ENCODE peak calls at places on chromosome 19, in ten cellular contexts. M is psoas muscle, W is colonic mucosa, P is neural progenitor cell, Z is astrocyte of the cerebellum, J is IMR-90, Q is mucosa of descending colon, T is thoracic aorta, R is AG10803, B is GM12865. O is an unnamed sample.

GRCh38 chr19:9878511-9879196 is 43.5 kb downstream of the PIN1 start:
- DNase-seq in Z (no peak), B (peak), J (no peak), M (no peak), W (no peak), R (no peak), T (no peak), P (no peak), Q (no peak), O (no peak)

GRCh38 chr19:19817357-19817756 is 4.2 kb downstream of the ZNF506 start:
- DNase-seq in Q (no peak), R (no peak), T (no peak), J (no peak), Z (no peak), B (no peak), P (no peak), M (no peak), W (no peak), O (no peak)

GRCh38 chr19:55647732-55648656 is at the start of gene CCDC106:
- DNase-seq in J (peak), T (no peak), P (peak), B (peak), W (peak), Q (peak), M (peak), Z (no peak), R (peak), O (no peak)

GRCh38 chr19:14632286-14632685 is 42.4 kb downstream of the ADGRE3 start:
- DNase-seq in Z (no peak), P (no peak), Q (peak), M (no peak), R (no peak), T (no peak), B (peak), J (peak), W (peak), O (peak)

GRCh38 chr19:17720487-17720839 is 1.2 kb downstream of the MAP1S start:
- DNase-seq in B (no peak), P (no peak), T (no peak), M (no peak), W (no peak), J (no peak), R (no peak), Q (no peak), Z (no peak), O (no peak)

GRCh38 chr19:57800696-57801095 is 14.0 kb downstream of the ZNF552 start:
- DNase-seq in Q (no peak), M (no peak), B (no peak), Z (no peak), W (no peak), P (peak), T (no peak), R (no peak), J (no peak), O (no peak)

GRCh38 chr19:18649371-18650047 is 12.7 kb downstream of the KLHL26 start:
- DNase-seq in W (peak), R (peak), M (peak), B (no peak), P (peak), J (peak), T (no peak), Q (peak), Z (peak), O (no peak)

GRCh38 chr19:17205237-17206140 is 9.7 kb upstream of the USE1 start:
- DNase-seq in P (peak), Q (peak), R (peak), T (no peak), M (peak), B (peak), Z (peak), J (peak), W (peak), O (peak)

GRCh38 chr19:39196320-39196719 is 444 bp upstream of the NCCRP1 start:
- DNase-seq in R (no peak), J (no peak), M (no peak), T (no peak), B (no peak), Z (no peak), W (no peak), Q (no peak), P (peak), O (no peak)

GRCh38 chr19:27745978-27746542 is 1466.9 kb downstream of the UQCRFS1 start:
- DNase-seq in W (peak), R (no peak), Z (no peak), B (no peak), P (no peak), M (no peak), Q (no peak), T (no peak), J (no peak), O (no peak)

GRCh38 chr19:11209892-11210655 is 12.7 kb upstream of the KANK2 start:
- DNase-seq in B (no peak), Z (no peak), R (no peak), W (no peak), M (peak), T (no peak), J (no peak), P (no peak), Q (no peak), O (no peak)

GRCh38 chr19:57672466-57672865 is 3.7 kb downstream of the ZSCAN4 start:
- DNase-seq in P (no peak), R (no peak), Z (no peak), T (no peak), B (no peak), W (no peak), J (no peak), Q (no peak), M (no peak), O (no peak)

GRCh38 chr19:10554760-10555612 is 10.8 kb downstream of the KRI1 start:
- DNase-seq in R (no peak), W (no peak), Z (no peak), T (no peak), M (peak), J (no peak), B (no peak), Q (no peak), P (no peak), O (no peak)

GRCh38 chr19:35055715-35056179 is 14.2 kb downstream of the HPN start:
- DNase-seq in P (peak), T (no peak), W (no peak), B (peak), M (no peak), J (no peak), Q (no peak), Z (no peak), R (no peak), O (no peak)

GRCh38 chr19:51688665-51689571 is 4.2 kb upstream of the SPACA6 start:
- DNase-seq in R (peak), P (peak), B (no peak), W (peak), T (peak), Q (peak), M (peak), Z (peak), J (peak), O (peak)

GRCh38 chr19:13098291-13099072 is 4.2 kb downstream of the LYL1 start:
- DNase-seq in J (no peak), R (peak), B (no peak), T (no peak), P (peak), Z (no peak), W (peak), M (no peak), Q (peak), O (peak)

GRCh38 chr19:51690359-51691121 is 2.6 kb upstream of the SPACA6 start:
- DNase-seq in J (peak), R (peak), M (peak), P (peak), T (no peak), B (no peak), Z (no peak), Q (peak), W (peak), O (no peak)

GRCh38 chr19:51325161-51325979 is 13.9 kb downstream of the IGLON5 start:
- DNase-seq in B (no peak), W (no peak), R (no peak), M (no peak), J (no peak), P (no peak), Z (no peak), Q (no peak), T (no peak), O (no peak)

GRCh38 chr19:35069706-35070105 is 28.2 kb downstream of the HPN start:
- DNase-seq in W (no peak), B (no peak), R (peak), M (no peak), Z (no peak), J (peak), P (no peak), T (no peak), Q (no peak), O (no peak)

GRCh38 chr19:13765395-13766094 is 1.2 kb downstream of the MRI1 start:
- DNase-seq in Z (no peak), Q (no peak), R (no peak), T (no peak), P (no peak), M (no peak), W (no peak), B (no peak), J (no peak), O (no peak)

GRCh38 chr19:19591133-19591825 is 27.2 kb downstream of the PBX4 start:
- DNase-seq in W (no peak), R (peak), M (no peak), B (peak), J (peak), T (no peak), Q (peak), P (peak), Z (peak), O (peak)

GRCh38 chr19:42254850-42255765 is at the start of gene ERF:
- DNase-seq in R (peak), W (peak), B (peak), P (peak), T (peak), M (peak), Z (peak), Q (peak), J (peak), O (no peak)

GRCh38 chr19:19385131-19385899 is 20.2 kb upstream of the GATAD2A start:
- DNase-seq in W (peak), Z (peak), J (peak), P (peak), Q (peak), T (peak), R (peak), M (peak), B (peak), O (peak)

GRCh38 chr19:33424181-33424580 is 50.7 kb downstream of the CEBPG start:
- DNase-seq in J (no peak), Q (no peak), Z (no peak), T (no peak), R (no peak), M (no peak), P (no peak), W (no peak), B (no peak), O (no peak)

GRCh38 chr19:10007811-10008211 is 2.5 kb downstream of the COL5A3 start:
- DNase-seq in Q (no peak), W (no peak), B (no peak), M (peak), R (peak), T (no peak), P (no peak), J (peak), Z (peak), O (no peak)

GRCh38 chr19:29259153-29259552 is 46.2 kb upstream of the UQCRFS1 start:
- DNase-seq in B (peak), Z (no peak), Q (no peak), P (peak), J (no peak), M (no peak), T (no peak), W (no peak), R (no peak), O (no peak)

GRCh38 chr19:9570255-9570654 is 14.0 kb downstream of the ZNF121 start:
- DNase-seq in J (no peak), T (no peak), Q (no peak), R (no peak), M (no peak), Z (no peak), B (no peak), W (no peak), P (no peak), O (no peak)

GRCh38 chr19:49665301-49666119 is at the start of the genes BCL2L12 and IRF3:
- DNase-seq in R (peak), T (peak), J (peak), Q (peak), Z (peak), W (peak), B (peak), P (peak), M (peak), O (peak)

GRCh38 chr19:23699521-23699860 is 12.5 kb upstream of the ZNF675 start:
- DNase-seq in W (no peak), B (no peak), R (no peak), P (no peak), T (no peak), J (no peak), M (no peak), Q (peak), Z (no peak), O (no peak)

GRCh38 chr19:33394723-33395560 is 21.4 kb downstream of the CEBPG start:
- DNase-seq in R (peak), Z (no peak), J (no peak), P (no peak), Q (no peak), B (no peak), W (no peak), M (peak), T (no peak), O (no peak)

GRCh38 chr19:17784201-17785008 is 10.5 kb upstream of the B3GNT3 start:
- DNase-seq in B (peak), P (peak), Z (peak), R (peak), M (no peak), T (no peak), W (peak), J (peak), Q (peak), O (no peak)

GRCh38 chr19:58559275-58560006 is 1.0 kb upstream of the UBE2M start:
- DNase-seq in B (peak), Z (peak), T (peak), R (peak), J (peak), P (peak), Q (peak), M (peak), W (peak), O (peak)

DNA sequence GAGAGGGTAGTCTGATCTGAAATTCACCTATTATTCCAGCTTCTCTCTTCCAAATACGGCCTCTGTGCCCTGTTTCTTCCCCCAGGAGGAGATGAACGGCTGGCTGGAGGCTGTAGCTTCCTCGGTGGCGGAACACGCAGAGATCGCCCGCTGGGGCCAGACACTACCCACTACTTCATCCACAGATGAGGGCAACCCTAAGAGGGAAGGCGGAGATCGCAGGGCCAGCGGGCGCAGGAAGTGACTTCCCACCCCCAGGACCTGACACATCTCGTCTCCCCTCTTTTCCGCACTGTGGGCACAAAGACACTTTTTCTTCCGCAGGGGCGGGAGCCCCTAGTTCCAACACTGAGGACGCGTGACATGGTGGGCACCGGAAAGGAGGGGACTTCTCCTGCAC is 1.3 kb upstream of the SHKBP1 start:
- DNase-seq in R (no peak), B (no peak), W (no peak), T (no peak), Q (no peak), Z (no peak), P (no peak), M (no peak), J (no peak), O (no peak)
- H3K4me3 ChIP-seq in R (no peak), B (no peak), W (no peak), T (no peak), Q (no peak), Z (no peak), P (no peak), M (no peak), J (no peak), O (no peak)

GRCh38 chr19:54576411-54576976 is 2.9 kb downstream of the LILRA2 start:
- DNase-seq in Q (no peak), Z (no peak), W (no peak), R (no peak), J (no peak), T (no peak), B (no peak), P (no peak), M (no peak), O (no peak)
- TF ChIP-seq CTCF in Q (no peak), Z (no peak), W (no peak), R (no peak), J (no peak), T (no peak), B (no peak), P (no peak), M (no peak), O (no peak)

GRCh38 chr19:45664575-45664974 is 3.4 kb upstream of the GIPR start:
- DNase-seq in M (no peak), R (peak), P (no peak), Q (peak), W (no peak), J (no peak), T (no peak), B (no peak), Z (no peak), O (no peak)
- H3K4me3 ChIP-seq in M (no peak), R (no peak), P (no peak), Q (no peak), W (no peak), J (no peak), T (no peak), B (no peak), Z (no peak), O (no peak)

GRCh38 chr19:989381-990081 is 5.4 kb downstream of the WDR18 start:
- DNase-seq in J (no peak), T (no peak), P (no peak), R (no peak), B (no peak), W (no peak), Q (no peak), M (no peak), Z (no peak), O (no peak)
- TF ChIP-seq CTCF in J (peak), T (no peak), P (peak), R (peak), B (peak), W (no peak), Q (no peak), M (no peak), Z (peak), O (peak)

DNA sequence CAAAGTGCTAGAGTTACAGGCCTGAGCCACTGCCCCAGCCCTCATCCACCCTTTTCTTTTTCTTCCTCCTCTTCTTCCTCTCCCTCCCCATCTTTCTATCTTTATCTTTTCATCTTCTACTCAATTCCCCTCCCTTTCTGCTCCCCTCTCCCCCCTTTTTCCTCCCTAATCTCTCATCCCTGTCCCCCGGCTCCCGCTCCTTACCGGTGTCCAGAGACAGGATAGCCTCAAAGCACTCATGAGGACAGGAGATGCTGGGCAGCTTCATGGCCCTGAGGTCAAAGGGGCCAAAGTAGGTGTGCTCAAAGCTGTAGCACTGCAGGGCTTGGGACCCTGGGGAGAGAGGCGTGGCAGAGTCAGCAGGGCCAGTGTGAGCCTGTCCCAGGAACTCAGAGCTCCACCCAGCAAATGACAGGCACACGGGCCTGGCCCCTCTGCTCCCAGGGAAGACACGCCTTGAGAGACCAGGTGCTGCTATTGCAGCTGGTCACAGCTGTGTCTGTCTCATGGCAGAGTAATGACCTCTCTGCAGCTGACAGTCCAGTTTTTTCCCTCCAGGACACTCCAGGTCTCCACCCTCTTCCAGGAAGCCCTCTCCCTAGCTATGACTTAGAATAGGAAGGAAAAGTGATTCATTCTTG is 2.6 kb downstream of the LYPD5 start:
- DNase-seq in W (peak), R (no peak), T (no peak), J (no peak), Q (peak), B (no peak), P (no peak), M (no peak), Z (no peak), O (no peak)
- H3K4me3 ChIP-seq in W (no peak), R (no peak), T (no peak), J (no peak), Q (no peak), B (no peak), P (no peak), M (no peak), Z (no peak), O (no peak)

DNA sequence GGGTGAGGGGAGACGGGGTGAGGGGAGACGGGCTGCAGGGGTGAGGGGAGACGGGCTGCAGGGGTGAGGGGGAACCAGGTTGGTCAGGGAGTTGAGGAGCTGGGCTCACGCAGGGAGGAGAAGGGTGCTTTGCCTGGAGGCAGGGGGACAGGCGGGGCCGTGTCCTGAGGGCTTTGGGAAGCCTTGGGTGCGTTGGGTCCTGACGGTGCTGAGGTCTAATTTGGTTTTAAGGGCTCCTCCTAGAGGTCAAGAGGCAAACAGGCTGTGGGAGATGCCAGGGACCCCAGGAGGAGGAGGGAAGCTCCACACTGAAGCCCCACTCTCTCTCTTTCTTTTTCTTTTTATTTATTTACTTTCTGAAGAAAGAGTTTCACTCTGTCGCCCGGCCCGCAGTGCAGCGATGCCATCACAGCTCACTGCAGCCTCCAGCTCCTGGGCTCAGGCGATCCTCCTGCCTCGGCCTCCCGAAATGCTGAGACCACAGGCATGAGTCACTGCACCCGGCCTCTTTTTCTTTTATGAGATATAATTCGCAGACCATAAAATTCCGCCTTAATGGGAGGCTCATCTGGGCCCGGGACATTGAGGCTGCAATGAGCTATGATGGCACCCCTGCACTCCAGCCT is 9.3 kb upstream of the MISP start:
- DNase-seq in P (peak), B (peak), Q (no peak), R (no peak), J (no peak), M (no peak), Z (no peak), T (no peak), W (no peak), O (no peak)
- TF ChIP-seq CTCF in P (peak), B (peak), Q (no peak), R (peak), J (no peak), M (no peak), Z (peak), T (no peak), W (no peak), O (no peak)

DNA sequence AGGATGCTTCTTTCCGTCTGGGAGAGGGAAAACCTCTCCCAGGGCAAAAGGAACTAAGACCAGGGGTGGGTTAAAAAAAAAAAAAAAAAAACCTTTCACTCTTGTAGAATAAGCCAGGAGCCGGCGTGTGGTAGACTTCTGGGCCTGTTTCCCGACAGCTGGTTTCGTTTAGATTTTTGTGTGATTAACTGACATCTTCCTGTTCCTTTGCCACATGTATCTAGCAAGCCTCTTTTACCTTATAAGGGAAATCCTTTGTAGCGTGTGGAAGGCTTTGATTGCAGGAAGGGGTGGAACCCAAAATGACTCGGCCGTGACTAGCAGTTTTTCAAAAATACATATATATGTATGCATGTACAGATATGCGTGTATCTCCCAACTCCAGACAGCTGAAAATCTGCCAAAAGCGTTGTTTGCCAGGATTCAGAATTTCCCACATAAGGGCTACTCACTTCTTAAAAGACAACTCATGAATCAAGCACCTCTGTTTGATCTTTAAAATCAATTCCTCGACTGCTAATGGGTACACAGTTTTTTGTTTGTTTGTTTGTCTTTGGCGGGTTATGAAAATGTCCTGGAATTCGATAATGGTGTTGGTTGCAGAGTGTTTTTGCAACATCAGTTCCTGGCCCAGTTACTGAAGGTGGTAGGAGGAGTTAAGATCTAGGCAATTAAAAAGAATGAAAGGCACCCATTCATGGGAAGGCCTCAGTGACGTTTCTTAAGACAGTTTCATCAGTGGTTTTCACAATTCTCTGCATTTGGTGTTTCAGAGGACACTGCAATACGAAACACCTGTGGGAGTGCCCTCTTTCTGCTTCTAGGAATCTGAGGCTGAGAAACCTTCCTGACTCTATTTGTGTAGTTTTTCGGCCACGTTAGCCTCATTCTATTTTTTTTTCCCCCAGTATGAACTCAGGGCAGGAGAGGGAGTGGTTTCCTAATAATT is 2.7 kb downstream of the TPM4 start:
- DNase-seq in P (peak), T (no peak), Q (peak), W (peak), M (peak), J (peak), R (peak), Z (peak), B (peak), O (peak)
- H3K4me3 ChIP-seq in P (peak), T (peak), Q (no peak), W (peak), M (peak), J (peak), R (peak), Z (peak), B (peak), O (no peak)